ENCODE peak calls at places on chromosomes 16 and 17, in five cellular contexts. H, P, S, Q and Z are unnamed samples.

GRCh38 chr16:83113317-83113716 is 486.5 kb downstream of the CDH13 start:
- DNase-seq in H (no peak), P (peak; percentile 15), S (no peak), Q (no peak), Z (no peak)

GRCh38 chr17:64264891-64265290 is 1.8 kb upstream of the TEX2 start:
- DNase-seq in H (no peak), P (no peak), S (no peak), Q (peak; percentile 21), Z (no peak)

GRCh38 chr17:72411124-72411563 is 290.3 kb downstream of the SOX9 start:
- DNase-seq in H (no peak), P (no peak), S (no peak), Q (peak; percentile 89), Z (no peak)

GRCh38 chr16:85376292-85377095 is 236.6 kb upstream of the GSE1 start:
- DNase-seq in H (no peak), P (no peak), S (no peak), Q (peak; percentile 35), Z (no peak)

GRCh38 chr17:45852535-45853297 is 8.0 kb downstream of the SPPL2C start:
- DNase-seq in H (peak; percentile 34), P (peak; percentile 74), S (peak; percentile 21), Q (peak; percentile 52), Z (peak; percentile 56)

GRCh38 chr16:10728488-10728887 is 15.2 kb upstream of the NUBP1 start:
- DNase-seq in H (no peak), P (no peak), S (no peak), Q (no peak), Z (no peak)

GRCh38 chr16:69618307-69618706 is 52.5 kb downstream of the NFAT5 start:
- DNase-seq in H (no peak), P (no peak), S (no peak), Q (no peak), Z (no peak)

GRCh38 chr17:66636111-66636510 is 198.8 kb upstream of the CACNG5 start:
- DNase-seq in H (no peak), P (no peak), S (no peak), Q (peak; percentile 88), Z (no peak)

GRCh38 chr16:10684541-10685151 is 10.1 kb downstream of the TEKT5 start:
- DNase-seq in H (no peak), P (no peak), S (no peak), Q (no peak), Z (no peak)

GRCh38 chr17:50967795-50968194 is 101.6 kb upstream of the TOB1 start:
- DNase-seq in H (no peak), P (no peak), S (no peak), Q (no peak), Z (no peak)

GRCh38 chr16:79185681-79186080 is 414.9 kb downstream of the MAF start:
- DNase-seq in H (no peak), P (no peak), S (no peak), Q (no peak), Z (no peak)

GRCh38 chr16:84286568-84287220 is 8.0 kb upstream of the WFDC1 start:
- DNase-seq in H (no peak), P (no peak), S (no peak), Q (no peak), Z (no peak)

GRCh38 chr16:17784073-17784472 is 313.3 kb upstream of the XYLT1 start:
- DNase-seq in H (peak; percentile 0), P (peak; percentile 6), S (no peak), Q (peak; percentile 59), Z (no peak)

GRCh38 chr16:35391328-35391727 is 1931.9 kb downstream of the TP53TG3F start:
- DNase-seq in H (peak; percentile 11), P (no peak), S (no peak), Q (peak; percentile 27), Z (no peak)

GRCh38 chr17:81094224-81094743 is 59.3 kb downstream of the BAIAP2 start:
- DNase-seq in H (no peak), P (no peak), S (no peak), Q (no peak), Z (no peak)

GRCh38 chr16:50207652-50208051 is 54.5 kb downstream of the TENT4B start:
- DNase-seq in H (no peak), P (no peak), S (no peak), Q (peak; percentile 73), Z (no peak)

GRCh38 chr17:4607773-4608187 is 23.5 kb downstream of the SMTNL2 start:
- DNase-seq in H (no peak), P (no peak), S (no peak), Q (peak; percentile 63), Z (no peak)

GRCh38 chr17:35244345-35245195 is 1.7 kb downstream of the SLFN5 start:
- DNase-seq in H (no peak), P (peak; percentile 8), S (peak; percentile 70), Q (peak; percentile 97), Z (peak; percentile 43)

GRCh38 chr16:630815-631405 is at the start of gene WFIKKN1:
- DNase-seq in H (no peak), P (peak; percentile 77), S (no peak), Q (no peak), Z (no peak)

GRCh38 chr16:16992986-16993783 is 477.6 kb downstream of the XYLT1 start:
- DNase-seq in H (no peak), P (no peak), S (no peak), Q (no peak), Z (no peak)

GRCh38 chr17:59859444-59860025 is 33.2 kb downstream of the TUBD1 start:
- DNase-seq in H (no peak), P (no peak), S (no peak), Q (peak; percentile 59), Z (no peak)

GRCh38 chr17:82690786-82691489 is 7.6 kb downstream of the RAB40B start:
- DNase-seq in H (no peak), P (no peak), S (no peak), Q (no peak), Z (no peak)

GRCh38 chr16:51034481-51035109 is 116.5 kb downstream of the SALL1 start:
- DNase-seq in H (no peak), P (no peak), S (no peak), Q (no peak), Z (no peak)

GRCh38 chr17:42387221-42387657 is 1.0 kb downstream of the STAT3 start:
- DNase-seq in H (no peak), P (no peak), S (no peak), Q (peak; percentile 46), Z (no peak)

GRCh38 chr17:55500103-55500502 is 11.1 kb downstream of the SMIM36 start:
- DNase-seq in H (no peak), P (no peak), S (no peak), Q (no peak), Z (no peak)

GRCh38 chr16:885391-885790 is 84.9 kb upstream of the GNG13 start:
- DNase-seq in H (no peak), P (no peak), S (no peak), Q (no peak), Z (no peak)

GRCh38 chr17:234163-235047 is 53.0 kb upstream of the DOC2B start:
- DNase-seq in H (no peak), P (no peak), S (no peak), Q (no peak), Z (peak; percentile 8)

GRCh38 chr17:74946641-74947040 is 10.9 kb downstream of the OTOP3 start:
- DNase-seq in H (no peak), P (no peak), S (no peak), Q (no peak), Z (no peak)

GRCh38 chr16:10536814-10537389 is 43.5 kb downstream of the EMP2 start:
- DNase-seq in H (no peak), P (no peak), S (no peak), Q (no peak), Z (no peak)

GRCh38 chr16:23966577-23966976 is 130.8 kb downstream of the PRKCB start:
- DNase-seq in H (no peak), P (no peak), S (no peak), Q (no peak), Z (no peak)

GRCh38 chr16:28105954-28106353 is 42.4 kb upstream of the GSG1L start:
- DNase-seq in H (no peak), P (no peak), S (no peak), Q (no peak), Z (no peak)

GRCh38 chr16:72109300-72109699 is 15.7 kb downstream of the DHX38 start:
- DNase-seq in H (no peak), P (no peak), S (no peak), Q (no peak), Z (no peak)

GRCh38 chr17:17860761-17861107 is 23.9 kb upstream of the SREBF1 start:
- DNase-seq in H (no peak), P (no peak), S (no peak), Q (no peak), Z (no peak)

GRCh38 chr17:57357392-57357784 is 101.1 kb downstream of the MSI2 start:
- DNase-seq in H (no peak), P (no peak), S (no peak), Q (peak; percentile 56), Z (no peak)

GRCh38 chr16:12646490-12647274 is 157.0 kb downstream of the CPPED1 start:
- DNase-seq in H (peak; percentile 35), P (no peak), S (no peak), Q (peak; percentile 95), Z (no peak)

GRCh38 chr16:908526-909155 is 62.1 kb downstream of the LMF1 start:
- DNase-seq in H (no peak), P (no peak), S (no peak), Q (no peak), Z (no peak)

GRCh38 chr17:74337834-74338500 is 11.9 kb downstream of the KIF19 start:
- DNase-seq in H (no peak), P (no peak), S (no peak), Q (no peak), Z (no peak)

GRCh38 chr17:43367588-43368242 is 31.1 kb upstream of the ARL4D start:
- DNase-seq in H (peak; percentile 90), P (peak; percentile 21), S (no peak), Q (peak; percentile 90), Z (no peak)